ENCODE peak calls at places on chromosome 15, in six cellular contexts. Y is A549, R is adrenal gland, S is tibial nerve, B is breast epithelium, O is transverse colon. H is an unnamed sample. For H3K4me1, the result is how much of the 10 kb centered on the place peaks cover.

GRCh38 chr15:78680416-78681068 is 39.5 kb upstream of the CHRNB4 start:
- DNase-seq in Y (no peak), R (no peak), S (no peak), B (no peak), O (no peak), H (no peak)

GRCh38 chr15:34855397-34855796 is 60.0 kb upstream of the ACTC1 start:
- DNase-seq in Y (peak), R (no peak), S (no peak), B (no peak), O (no peak), H (no peak)

GRCh38 chr15:85094685-85095084 is 113.0 kb downstream of the PDE8A start:
- DNase-seq in Y (no peak), R (no peak), S (no peak), B (no peak), O (no peak), H (no peak)

GRCh38 chr15:97235285-97235985 is 725.1 kb upstream of the ARRDC4 start:
- DNase-seq in Y (peak), R (peak), S (peak), B (no peak), O (peak), H (peak)

GRCh38 chr15:49041406-49041805 is 4.8 kb downstream of the SECISBP2L start:
- DNase-seq in Y (no peak), R (no peak), S (no peak), B (no peak), O (no peak), H (no peak)

GRCh38 chr15:64775551-64776401 is at the start of gene RBPMS2:
- DNase-seq in Y (peak), R (peak), S (peak), B (no peak), O (no peak), H (peak)

GRCh38 chr15:60551781-60552161 is 72.8 kb upstream of the ICE2 start:
- DNase-seq in Y (peak), R (peak), S (no peak), B (no peak), O (no peak), H (no peak)

GRCh38 chr15:48647963-48648362 is 2.5 kb upstream of the FBN1 start:
- DNase-seq in Y (peak), R (no peak), S (no peak), B (no peak), O (no peak), H (no peak)

GRCh38 chr15:99564221-99565030 is 1.4 kb upstream of the MEF2A start:
- DNase-seq in Y (no peak), R (peak), S (peak), B (peak), O (peak), H (peak)

GRCh38 chr15:66472176-66472999 is 25.2 kb downstream of the SNAPC5 start:
- DNase-seq in Y (no peak), R (no peak), S (no peak), B (no peak), O (peak), H (no peak)

GRCh38 chr15:59313703-59314332 is 58.9 kb downstream of the MYO1E start:
- DNase-seq in Y (peak), R (no peak), S (peak), B (peak), O (peak), H (peak)

GRCh38 chr15:40582726-40583246 is 11.3 kb upstream of the KNL1 start:
- DNase-seq in Y (peak), R (peak), S (no peak), B (peak), O (no peak), H (no peak)

GRCh38 chr15:25342629-25343028 is 96.2 kb downstream of the UBE3A start:
- DNase-seq in Y (no peak), R (no peak), S (no peak), B (no peak), O (no peak), H (no peak)

GRCh38 chr15:57751177-57751800 is 44.8 kb downstream of the POLR2M start:
- DNase-seq in Y (peak), R (no peak), S (no peak), B (no peak), O (no peak), H (no peak)

GRCh38 chr15:40372966-40373365 is 9.6 kb upstream of the KNSTRN start:
- DNase-seq in Y (no peak), R (no peak), S (no peak), B (no peak), O (no peak), H (no peak)

DNA sequence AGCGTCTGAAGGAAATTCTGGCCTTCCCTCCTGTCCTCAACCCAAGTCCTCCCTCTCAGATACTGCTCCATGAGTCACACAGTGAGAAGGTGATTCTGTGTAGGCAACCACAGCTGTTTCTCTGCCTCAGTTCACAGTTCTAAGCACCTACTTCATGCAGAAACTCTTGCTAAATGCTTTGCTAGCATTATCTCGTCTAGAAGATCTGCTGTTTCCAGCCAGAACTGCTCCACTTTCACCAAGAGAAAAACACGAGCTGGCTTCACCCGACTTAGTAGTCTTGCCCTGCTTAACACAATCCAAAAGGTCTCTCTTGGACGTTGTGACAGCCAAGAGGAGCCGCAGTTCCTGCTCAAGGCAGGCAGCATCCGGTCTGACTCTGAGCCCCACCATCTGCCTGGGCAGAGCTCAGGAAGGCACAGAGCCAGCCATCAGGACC is 272.2 kb downstream of the UACA start:
- DNase-seq in Y (no peak), R (no peak), S (no peak), B (no peak), O (no peak), H (no peak)
- H3K4me1 ChIP-seq in Y (half or more), R (under half), S (under half), B (under half), O (under half), H (under half)

DNA sequence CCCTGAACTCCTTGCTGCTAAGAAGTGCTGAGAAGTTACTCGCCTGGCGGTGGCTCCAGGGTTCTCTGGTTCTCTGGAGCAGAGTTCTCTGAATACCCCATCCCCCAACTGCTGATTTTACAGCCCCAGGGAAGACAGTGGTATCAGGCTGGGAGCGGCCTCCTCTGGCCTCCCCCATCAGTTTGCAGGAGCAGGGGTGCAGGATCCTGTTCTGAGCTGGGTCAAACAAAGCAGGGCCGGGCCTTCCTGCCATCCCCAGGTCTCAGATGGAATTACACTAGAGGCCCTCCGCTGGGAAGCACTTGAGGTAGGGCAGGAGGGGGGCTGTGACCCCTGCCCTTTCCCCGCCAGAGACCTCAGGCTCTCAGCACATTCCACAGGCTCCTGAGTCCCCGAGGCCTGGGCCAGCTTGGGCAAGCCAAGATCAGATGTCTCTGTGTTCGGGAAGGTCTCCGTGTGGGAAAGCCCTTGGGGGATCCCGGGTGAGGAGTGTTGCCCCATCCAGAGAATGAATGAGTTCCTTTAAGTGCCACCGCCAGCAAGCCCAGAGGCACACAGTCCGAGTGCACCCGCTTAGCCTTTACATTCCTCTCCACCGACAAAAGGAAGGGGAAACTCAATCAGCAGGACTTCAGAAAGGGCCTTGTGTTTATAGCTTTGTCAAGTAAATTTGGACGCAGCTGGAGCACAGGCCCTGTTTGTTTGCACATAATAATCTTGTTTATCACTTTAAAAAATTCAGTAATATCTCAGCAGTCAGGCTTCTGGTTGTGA is 150.0 kb downstream of the LRRK1 start:
- DNase-seq in Y (peak), R (no peak), S (no peak), B (peak), O (no peak), H (no peak)
- TF ChIP-seq POLR2A in Y (no peak), R (no peak), S (peak), B (no peak), O (no peak), H (no peak)

GRCh38 chr15:71595846-71596553 is 214.4 kb upstream of the NR2E3 start:
- DNase-seq in Y (no peak), R (no peak), S (no peak), B (no peak), O (no peak), H (no peak)

GRCh38 chr15:71592186-71592585 is 218.2 kb upstream of the NR2E3 start:
- DNase-seq in Y (no peak), R (no peak), S (no peak), B (no peak), O (no peak), H (no peak)

GRCh38 chr15:71588746-71589145 is 221.6 kb upstream of the NR2E3 start:
- DNase-seq in Y (peak), R (no peak), S (no peak), B (no peak), O (no peak), H (no peak)

GRCh38 chr15:71586463-71586862 is 223.9 kb upstream of the NR2E3 start:
- DNase-seq in Y (no peak), R (no peak), S (no peak), B (no peak), O (no peak), H (no peak)

DNA sequence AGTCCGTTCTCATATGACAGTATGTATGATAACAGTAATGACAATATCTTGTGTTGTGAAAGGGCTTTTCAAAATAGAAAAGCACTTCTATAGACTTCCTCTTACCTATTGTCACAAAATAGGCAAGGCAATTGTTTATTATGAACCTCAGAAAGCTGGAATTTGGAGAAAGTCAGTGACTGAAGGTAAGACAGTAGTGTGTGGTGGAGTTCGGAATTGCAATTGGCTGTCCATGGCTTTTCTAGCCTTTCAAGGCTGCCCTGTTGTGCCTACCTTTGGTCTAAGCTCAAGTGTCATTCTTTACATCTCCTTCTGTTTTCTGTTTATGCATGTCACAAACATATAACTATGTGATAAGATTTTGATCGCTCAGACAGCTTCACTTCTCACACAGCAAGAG is 219.3 kb upstream of the NR2E3 start:
- DNase-seq in Y (no peak), R (no peak), S (no peak), B (no peak), O (no peak), H (no peak)
- TF ChIP-seq CTCF in Y (no peak), R (no peak), S (no peak), B (no peak), O (no peak), H (no peak)

DNA sequence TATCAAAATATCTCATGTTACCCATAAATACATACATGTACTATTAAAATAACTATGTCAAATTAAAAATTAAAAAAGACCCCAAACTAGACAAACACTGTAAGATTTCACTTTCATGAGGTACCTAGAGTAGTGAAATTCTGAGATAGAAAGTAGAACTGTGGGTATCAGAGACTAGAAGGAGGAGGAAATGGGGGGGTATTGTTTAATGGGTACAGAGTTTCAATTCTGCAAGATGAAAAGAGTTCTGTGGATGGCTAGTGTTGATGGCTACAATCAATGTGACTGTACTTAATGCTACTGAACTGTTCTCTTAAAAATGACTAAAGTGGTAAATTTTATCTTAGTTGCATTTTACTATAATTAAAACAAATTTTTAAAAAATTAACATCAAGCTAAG is 36.6 kb downstream of the RFX7 start:
- DNase-seq in Y (no peak), R (no peak), S (no peak), B (no peak), O (no peak), H (no peak)
- H3K4me1 ChIP-seq in Y (under half), R (under half), S (under half), B (under half), O (under half), H (under half)

DNA sequence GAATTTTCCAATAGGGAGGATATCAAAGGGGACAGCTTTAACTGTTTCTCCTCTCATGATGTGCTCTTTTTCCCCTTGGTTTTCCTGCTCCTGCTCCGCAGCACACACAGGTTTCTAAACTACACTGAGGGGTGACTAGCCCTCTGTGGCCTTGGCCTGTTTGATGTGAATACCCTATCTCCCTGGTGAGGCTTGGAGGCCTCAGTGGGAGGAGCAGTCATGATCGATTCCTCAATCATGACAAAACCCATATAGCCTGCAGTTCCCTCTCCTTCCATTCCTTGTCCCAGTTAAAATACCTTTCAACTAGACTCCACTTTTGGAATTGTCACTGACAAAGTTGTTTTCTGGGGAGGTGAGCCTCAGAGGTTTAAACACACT is 24.0 kb upstream of the USP3 start:
- DNase-seq in Y (no peak), R (peak), S (no peak), B (no peak), O (no peak), H (no peak)
- TF ChIP-seq POLR2A in Y (no peak), R (no peak), S (no peak), B (no peak), O (no peak), H (no peak)

GRCh38 chr15:92053727-92054316 is 200.3 kb downstream of the SLCO3A1 start:
- DNase-seq in Y (no peak), R (no peak), S (no peak), B (no peak), O (no peak), H (no peak)
- TF ChIP-seq CTCF in Y (peak), R (peak), S (no peak), B (no peak), O (no peak), H (peak)

GRCh38 chr15:45372032-45372995 is 6.0 kb downstream of the GATM start:
- DNase-seq in Y (no peak), R (no peak), S (no peak), B (no peak), O (no peak), H (no peak)

GRCh38 chr15:45375836-45376235 is 2.5 kb downstream of the GATM start:
- DNase-seq in Y (no peak), R (no peak), S (no peak), B (no peak), O (no peak), H (no peak)

GRCh38 chr15:45373961-45374360 is 4.4 kb downstream of the GATM start:
- DNase-seq in Y (no peak), R (no peak), S (no peak), B (no peak), O (no peak), H (no peak)

GRCh38 chr15:45376300-45376928 is 1.9 kb downstream of the GATM start:
- DNase-seq in Y (no peak), R (no peak), S (no peak), B (no peak), O (no peak), H (no peak)

GRCh38 chr15:45371546-45371945 is 6.8 kb downstream of the GATM start:
- DNase-seq in Y (no peak), R (no peak), S (no peak), B (no peak), O (no peak), H (no peak)
- H3K4me1 ChIP-seq in Y (under half), R (under half), S (under half), B (under half), O (under half), H (under half)